ENCODE peak calls at places on chromosomes 16 and 17, in seven cellular contexts. W, J, H, X, Q, L and C are unnamed samples.

GRCh38 chr17:1511756-1512321 is 4.6 kb downstream of the INPP5K start:
- DNase-seq in W (no peak), J (no peak), H (no peak), X (no peak), Q (no peak), L (no peak), C (no peak)

GRCh38 chr17:77848257-77848656 is 110.2 kb upstream of the TNRC6C start:
- DNase-seq in W (no peak), J (no peak), H (no peak), X (no peak), Q (no peak), L (no peak), C (no peak)

GRCh38 chr17:41322264-41322902 is 6.9 kb upstream of the KRTAP17-1 start:
- DNase-seq in W (no peak), J (no peak), H (no peak), X (no peak), Q (peak), L (no peak), C (no peak)

GRCh38 chr17:35142467-35142796 is 329 bp upstream of the NLE1 start:
- DNase-seq in W (no peak), J (no peak), H (no peak), X (no peak), Q (no peak), L (no peak), C (no peak)

GRCh38 chr16:10266809-10267208 is 84.6 kb upstream of the GRIN2A start:
- DNase-seq in W (no peak), J (peak), H (no peak), X (no peak), Q (no peak), L (no peak), C (no peak)

GRCh38 chr17:81329279-81329926 is 34.3 kb upstream of the SLC38A10 start:
- DNase-seq in W (no peak), J (no peak), H (no peak), X (no peak), Q (peak), L (no peak), C (peak)

GRCh38 chr16:22323173-22323997 is 26.2 kb downstream of the POLR3E start:
- DNase-seq in W (no peak), J (no peak), H (no peak), X (no peak), Q (no peak), L (no peak), C (no peak)

GRCh38 chr17:29012535-29012934 is 6.7 kb upstream of the SEZ6 start:
- DNase-seq in W (no peak), J (no peak), H (no peak), X (no peak), Q (no peak), L (no peak), C (no peak)

GRCh38 chr17:31318298-31319190 is 2.9 kb downstream of the EVI2A start:
- DNase-seq in W (peak), J (peak), H (peak), X (no peak), Q (no peak), L (peak), C (no peak)

GRCh38 chr17:27456681-27457404 is 595 bp downstream of the KSR1 start:
- DNase-seq in W (no peak), J (no peak), H (no peak), X (no peak), Q (no peak), L (peak), C (peak)

GRCh38 chr17:19304209-19304608 is 58.3 kb downstream of the B9D1 start:
- DNase-seq in W (peak), J (no peak), H (no peak), X (no peak), Q (no peak), L (no peak), C (peak)